ENCODE peak calls at places on chromosome 10, in five cellular contexts. N, B, A, X and Z are unnamed samples. For H3K27me3 and H3K36me3, the result is how much of the 10 kb centered on the place peaks cover.

GRCh38 chr10:86681047-86681446 is 12.7 kb downstream of the LDB3 start:
- DNase-seq in A (peak), B (no peak), N (peak), X (no peak), Z (peak)

GRCh38 chr10:76111986-76112825 is 680.8 kb downstream of the LRMDA start:
- DNase-seq in X (no peak), B (no peak), A (no peak), N (no peak), Z (no peak)

GRCh38 chr10:23094786-23095403 is 484 bp upstream of the MSRB2 start:
- DNase-seq in X (no peak), N (no peak), B (no peak), A (no peak), Z (no peak)

GRCh38 chr10:13938940-13939339 is 352.2 kb downstream of the PRPF18 start:
- DNase-seq in B (no peak), A (no peak), X (no peak), N (no peak), Z (no peak)

GRCh38 chr10:79390551-79391229 is 43.4 kb downstream of the PPIF start:
- DNase-seq in X (no peak), B (no peak), N (peak), A (peak), Z (no peak)

GRCh38 chr10:33321516-33321915 is 13.0 kb downstream of the NRP1 start:
- DNase-seq in B (no peak), A (no peak), X (no peak), N (no peak), Z (no peak)

GRCh38 chr10:3955493-3955892 is 170.5 kb upstream of the KLF6 start:
- DNase-seq in X (peak), B (no peak), N (no peak), A (no peak), Z (no peak)

GRCh38 chr10:32618482-32618881 is 172.5 kb downstream of the CCDC7 start:
- DNase-seq in A (no peak), N (no peak), B (no peak), X (no peak), Z (no peak)

GRCh38 chr10:65827344-65827743 is 1098.5 kb upstream of the LRRTM3 start:
- DNase-seq in A (no peak), N (no peak), X (no peak), B (no peak), Z (no peak)

GRCh38 chr10:48476279-48476982 is 128.4 kb downstream of the ARHGAP22 start:
- DNase-seq in A (no peak), N (no peak), B (no peak), X (no peak), Z (no peak)

GRCh38 chr10:35895331-35895730 is 253.2 kb upstream of the FZD8 start:
- DNase-seq in N (no peak), A (no peak), X (no peak), B (no peak), Z (no peak)

GRCh38 chr10:3999642-4000041 is 214.6 kb upstream of the KLF6 start:
- DNase-seq in B (no peak), X (no peak), A (no peak), N (no peak), Z (no peak)

GRCh38 chr10:84227810-84228209 is 2.5 kb upstream of the LRIT2 start:
- DNase-seq in X (no peak), A (no peak), B (no peak), N (no peak), Z (no peak)

GRCh38 chr10:48470115-48470892 is 134.6 kb downstream of the ARHGAP22 start:
- DNase-seq in N (no peak), A (no peak), X (no peak), B (no peak), Z (no peak)

GRCh38 chr10:93579089-93579488 is 12.6 kb downstream of the FFAR4 start:
- DNase-seq in B (no peak), A (no peak), N (no peak), X (no peak), Z (no peak)

GRCh38 chr10:88322336-88323063 is 260.6 kb downstream of the RNLS start:
- DNase-seq in X (no peak), B (no peak), N (no peak), A (no peak), Z (no peak)

GRCh38 chr10:92517034-92517655 is 56.7 kb downstream of the IDE start:
- DNase-seq in N (peak), B (peak), A (no peak), X (peak), Z (peak)

GRCh38 chr10:117216611-117217195 is 19.4 kb downstream of the KCNK18 start:
- DNase-seq in X (peak), B (no peak), A (peak), N (peak), Z (peak)

GRCh38 chr10:44974628-44975431 is 3.8 kb downstream of the DEPP1 start:
- DNase-seq in N (peak), B (no peak), X (peak), A (peak), Z (peak)

GRCh38 chr10:2839081-2839725 is 228.1 kb upstream of the PFKP start:
- DNase-seq in A (peak), X (no peak), B (no peak), N (no peak), Z (peak)

GRCh38 chr10:6151087-6151977 is 51.4 kb upstream of the PFKFB3 start:
- DNase-seq in B (no peak), N (peak), X (peak), A (peak), Z (no peak)

GRCh38 chr10:16470747-16471146 is 33.9 kb downstream of the PTER start:
- DNase-seq in A (peak), B (no peak), N (no peak), X (no peak), Z (no peak)

GRCh38 chr10:31036209-31036608 is 4.5 kb upstream of the ZNF438 start:
- DNase-seq in B (no peak), N (no peak), X (peak), A (no peak), Z (peak)

GRCh38 chr10:110811791-110812581 is 59.7 kb upstream of the PDCD4 start:
- DNase-seq in N (no peak), X (peak), A (peak), B (no peak), Z (no peak)

GRCh38 chr10:30270247-30270646 is 78.8 kb downstream of the MTPAP start:
- DNase-seq in X (no peak), B (no peak), N (no peak), A (no peak), Z (no peak)

GRCh38 chr10:6273351-6273750 is 70.6 kb downstream of the PFKFB3 start:
- DNase-seq in X (no peak), B (no peak), N (no peak), A (no peak), Z (no peak)

GRCh38 chr10:64036996-64037666 is 515.9 kb downstream of the REEP3 start:
- DNase-seq in B (no peak), X (no peak), A (no peak), N (no peak), Z (no peak)

GRCh38 chr10:108911814-108912541 is 1011.3 kb downstream of the XPNPEP1 start:
- DNase-seq in N (peak), A (peak), X (no peak), B (no peak), Z (peak)

GRCh38 chr10:86931872-86932271 is 25.5 kb downstream of the MMRN2 start:
- DNase-seq in X (no peak), N (no peak), A (no peak), B (no peak), Z (no peak)

GRCh38 chr10:14146005-14146404 is 184.7 kb downstream of the FRMD4A start:
- DNase-seq in X (peak), B (no peak), A (no peak), N (no peak), Z (no peak)

GRCh38 chr10:47351899-47352815 is 4.0 kb downstream of the RBP3 start:
- DNase-seq in X (no peak), N (no peak), B (no peak), A (no peak), Z (no peak)

GRCh38 chr10:132915411-132915810 is 27.0 kb downstream of the CFAP46 start:
- DNase-seq in B (no peak), N (peak), A (peak), X (no peak), Z (no peak)
- H3K27me3 ChIP-seq in B (under half), N (under half), A (under half), X (under half), Z (under half)

GRCh38 chr10:119431034-119431767 is 111.3 kb downstream of the RGS10 start:
- DNase-seq in B (no peak), A (no peak), X (no peak), N (no peak), Z (no peak)
- H3K36me3 ChIP-seq in B (under half), A (under half), X (under half), N (under half), Z (under half)

DNA sequence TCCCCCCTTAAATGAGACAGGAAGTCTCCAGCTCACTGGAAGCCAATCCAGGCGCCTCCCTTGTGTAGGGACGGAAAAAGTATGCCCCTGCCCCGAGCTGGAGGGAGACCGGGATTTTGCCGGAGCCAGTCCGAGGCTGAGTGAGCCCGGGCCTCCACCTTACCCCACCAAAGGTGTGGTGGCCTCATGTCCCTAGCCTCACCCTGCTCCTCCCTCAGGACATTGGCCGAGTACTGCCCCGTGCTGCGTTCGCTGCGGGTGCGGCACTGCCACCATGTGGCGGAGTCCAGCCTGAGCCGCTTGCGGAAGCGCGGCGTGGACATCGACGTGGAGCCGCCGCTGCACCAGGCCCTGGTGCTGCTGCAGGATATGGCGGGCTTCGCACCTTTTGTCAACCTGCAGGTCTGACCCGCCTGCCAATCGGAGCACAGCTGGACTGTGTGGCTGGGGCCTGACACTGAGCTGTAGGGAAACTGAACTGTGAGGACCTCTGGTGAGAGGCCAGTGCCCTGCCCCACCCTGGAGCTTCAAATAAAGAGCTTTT is 2.0 kb downstream of the FBXL15 start:
- DNase-seq in X (peak), N (peak), B (no peak), A (peak), Z (peak)
- H3K4me3 ChIP-seq in X (peak), N (peak), B (peak), A (peak), Z (peak)

DNA sequence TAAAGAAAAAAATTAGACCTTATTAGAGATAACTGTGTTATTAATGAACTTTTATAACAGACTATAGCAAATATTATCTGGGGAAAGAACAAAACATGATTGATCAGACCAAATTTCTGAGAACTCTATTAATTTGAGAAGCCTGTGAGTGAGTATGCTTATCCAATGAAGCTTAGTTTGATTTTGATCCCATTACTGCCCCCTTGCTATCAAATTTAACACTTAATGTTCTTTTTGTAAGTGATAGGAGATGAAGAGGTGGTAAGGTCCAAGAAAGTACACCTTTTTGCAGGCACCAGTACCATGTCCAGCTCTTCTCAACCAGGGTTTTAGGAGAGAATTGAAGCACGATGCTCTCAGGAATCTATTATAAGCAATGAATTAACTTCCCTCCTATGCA is 49.9 kb downstream of the ZNF365 start:
- DNase-seq in N (no peak), B (no peak), A (no peak), X (no peak), Z (no peak)
- H3K27me3 ChIP-seq in N (under half), B (under half), A (under half), X (under half), Z (under half)

GRCh38 chr10:73730153-73730906 is 13.8 kb upstream of the SEC24C start:
- DNase-seq in N (peak), X (peak), A (peak), B (no peak), Z (peak)
- H3K36me3 ChIP-seq in N (under half), X (under half), A (under half), B (under half), Z (under half)